ENCODE peak calls at places on chromosome 9, in five cellular contexts. B is iris pigment epithelial cell; A is activated CD4-positive, alpha-beta T cell treated with anti-CD3 and anti-CD28 coated beads, Interleukin-2, amount 50 U/mL, for 1 hour; H is naive thymus-derived CD4-positive, alpha-beta T cell; Q is EL. O is an unnamed sample.

GRCh38 chr9:13857521-13857920 is 456.4 kb downstream of the NFIB start:
- DNase-seq in A (no peak), H (no peak), Q (peak), B (peak), O (no peak)

GRCh38 chr9:107251756-107252322 is 31.2 kb upstream of the RAD23B start:
- DNase-seq in A (no peak), H (no peak), Q (peak), B (peak), O (no peak)

GRCh38 chr9:133375116-133375723 is 640 bp downstream of the SURF4 start:
- DNase-seq in Q (peak), A (no peak), H (peak), B (peak), O (no peak)

GRCh38 chr9:37155601-37156000 is 35.2 kb downstream of the ZCCHC7 start:
- DNase-seq in H (no peak), A (no peak), Q (no peak), B (no peak), O (no peak)

GRCh38 chr9:20848490-20848889 is 164.4 kb downstream of the FOCAD start:
- DNase-seq in Q (peak), H (no peak), B (peak), A (no peak), O (no peak)

GRCh38 chr9:99038396-99038795 is 66.5 kb upstream of the TGFBR1 start:
- DNase-seq in Q (no peak), H (no peak), A (no peak), B (no peak), O (no peak)

GRCh38 chr9:85212887-85213286 is 528.9 kb downstream of the AGTPBP1 start:
- DNase-seq in Q (peak), B (peak), A (no peak), H (no peak), O (no peak)

GRCh38 chr9:93949694-93950449 is 5.3 kb downstream of the BARX1 start:
- DNase-seq in B (peak), H (no peak), A (no peak), Q (no peak), O (no peak)

GRCh38 chr9:37968228-37968672 is 64.3 kb upstream of the SLC25A51 start:
- DNase-seq in A (no peak), Q (peak), B (peak), H (no peak), O (no peak)

GRCh38 chr9:93907551-93908199 is 47.5 kb downstream of the BARX1 start:
- DNase-seq in H (no peak), A (no peak), Q (no peak), B (no peak), O (no peak)

GRCh38 chr9:123387686-123388085 is 31.7 kb downstream of the CRB2 start:
- DNase-seq in Q (no peak), A (no peak), H (no peak), B (no peak), O (no peak)

GRCh38 chr9:89408628-89409101 is 89.2 kb downstream of the SEMA4D start:
- DNase-seq in B (no peak), H (peak), Q (no peak), A (peak), O (peak)

GRCh38 chr9:125558453-125559084 is 148.4 kb downstream of the MAPKAP1 start:
- DNase-seq in A (peak), H (peak), Q (peak), B (peak), O (peak)

GRCh38 chr9:121634800-121635261 is 16.6 kb upstream of the DAB2IP start:
- DNase-seq in B (no peak), H (no peak), A (no peak), Q (peak), O (no peak)

GRCh38 chr9:75111019-75111622 is 22.8 kb downstream of the OSTF1 start:
- DNase-seq in A (no peak), B (no peak), H (no peak), Q (no peak), O (no peak)

GRCh38 chr9:111287127-111287526 is 42.9 kb downstream of the OR2K2 start:
- DNase-seq in H (no peak), B (peak), Q (peak), A (no peak), O (no peak)

GRCh38 chr9:72322678-72323077 is 42.3 kb downstream of the ZFAND5 start:
- DNase-seq in A (no peak), Q (no peak), H (no peak), B (no peak), O (no peak)

GRCh38 chr9:89778100-89779085 is 173.6 kb downstream of the GADD45G start:
- DNase-seq in H (no peak), Q (no peak), A (no peak), B (no peak), O (no peak)

GRCh38 chr9:89522261-89522978 is 24.5 kb upstream of the SEMA4D start:
- DNase-seq in H (peak), B (no peak), Q (no peak), A (peak), O (peak)

GRCh38 chr9:93730643-93731042 is 154.3 kb downstream of the PHF2 start:
- DNase-seq in H (no peak), Q (no peak), A (no peak), B (no peak), O (no peak)

GRCh38 chr9:81626511-81626910 is 62.8 kb downstream of the TLE1 start:
- DNase-seq in H (no peak), A (no peak), B (peak), Q (no peak), O (no peak)

GRCh38 chr9:129881547-129882324 is 46.5 kb downstream of the USP20 start:
- DNase-seq in H (no peak), B (no peak), A (no peak), Q (no peak), O (no peak)

GRCh38 chr9:122200960-122201635 is 27.7 kb downstream of the LHX6 start:
- DNase-seq in Q (peak), H (no peak), B (peak), A (no peak), O (no peak)

GRCh38 chr9:137827908-137828526 is 49.6 kb upstream of the CACNA1B start:
- DNase-seq in A (no peak), H (no peak), Q (no peak), B (no peak), O (no peak)

GRCh38 chr9:121483049-121483448 is 16.6 kb downstream of the GGTA1 start:
- DNase-seq in Q (peak), A (no peak), H (no peak), B (no peak), O (no peak)

GRCh38 chr9:136403915-136404800 is 4.2 kb upstream of the SNAPC4 start:
- DNase-seq in Q (no peak), A (no peak), H (peak), B (no peak), O (no peak)

GRCh38 chr9:70484232-70485130 is 70.0 kb upstream of the KLF9 start:
- DNase-seq in B (peak), A (no peak), Q (peak), H (no peak), O (no peak)

GRCh38 chr9:136255166-136255538 is 9.5 kb upstream of the QSOX2 start:
- DNase-seq in B (peak), A (no peak), Q (peak), H (no peak), O (no peak)

GRCh38 chr9:11064853-11065252 is 452.1 kb upstream of the PTPRD start:
- DNase-seq in A (no peak), Q (no peak), B (no peak), H (no peak), O (no peak)

GRCh38 chr9:120393386-120394057 is 186.4 kb downstream of the CDK5RAP2 start:
- DNase-seq in A (no peak), Q (peak), B (peak), H (no peak), O (no peak)

GRCh38 chr9:130974697-130975096 is 34.3 kb upstream of the LAMC3 start:
- DNase-seq in A (no peak), Q (no peak), H (no peak), B (no peak), O (no peak)

GRCh38 chr9:31302620-31303418 is 1081.6 kb upstream of the ACO1 start:
- DNase-seq in Q (no peak), H (no peak), B (no peak), A (no peak), O (no peak)

GRCh38 chr9:89046832-89047231 is 55.6 kb downstream of the S1PR3 start:
- DNase-seq in A (no peak), Q (no peak), B (no peak), H (no peak), O (no peak)

GRCh38 chr9:82117528-82117927 is 129.0 kb downstream of the SPATA31D1 start:
- DNase-seq in H (no peak), A (no peak), Q (no peak), B (no peak), O (no peak)